ENCODE peak calls at places on chromosomes 6 and 20, in five cellular contexts. One of them, this sample, is unnamed.

GRCh38 chr6:109182590-109182989 is 87.3 kb downstream of the CEP57L1 start:
- DNase-seq in OCI-M1: no peak
- DNase-seq in DMS 273 treated with DMSO at 0.1 percent for 48 hours: no peak
- DNase-seq in AG20443: no peak
- DNase-seq in cardiac fibroblast: peak
- DNase-seq in this sample: no peak

GRCh38 chr20:58142843-58143185 is 85.6 kb downstream of the ANKRD60 start:
- DNase-seq in OCI-M1: no peak
- DNase-seq in DMS 273 treated with DMSO at 0.1 percent for 48 hours: no peak
- DNase-seq in AG20443: no peak
- DNase-seq in cardiac fibroblast: no peak
- DNase-seq in this sample: peak

GRCh38 chr6:136103763-136104311 is 146.3 kb downstream of the MTFR2 start:
- DNase-seq in OCI-M1: no peak
- DNase-seq in DMS 273 treated with DMSO at 0.1 percent for 48 hours: no peak
- DNase-seq in AG20443: peak
- DNase-seq in cardiac fibroblast: peak
- DNase-seq in this sample: no peak

GRCh38 chr6:75934643-75935472 is 137.6 kb downstream of the IMPG1 start:
- DNase-seq in OCI-M1: peak
- DNase-seq in DMS 273 treated with DMSO at 0.1 percent for 48 hours: peak
- DNase-seq in AG20443: peak
- DNase-seq in cardiac fibroblast: peak
- DNase-seq in this sample: no peak

GRCh38 chr6:124197148-124197547 is 393.5 kb downstream of the NKAIN2 start:
- DNase-seq in OCI-M1: peak
- DNase-seq in DMS 273 treated with DMSO at 0.1 percent for 48 hours: no peak
- DNase-seq in AG20443: no peak
- DNase-seq in cardiac fibroblast: no peak
- DNase-seq in this sample: no peak

GRCh38 chr6:129501401-129502051 is 208.5 kb downstream of the ARHGAP18 start:
- DNase-seq in OCI-M1: peak
- DNase-seq in DMS 273 treated with DMSO at 0.1 percent for 48 hours: peak
- DNase-seq in AG20443: peak
- DNase-seq in cardiac fibroblast: peak
- DNase-seq in this sample: peak

GRCh38 chr6:38370653-38371311 is 268.9 kb downstream of the BTBD9 start:
- DNase-seq in OCI-M1: no peak
- DNase-seq in DMS 273 treated with DMSO at 0.1 percent for 48 hours: no peak
- DNase-seq in AG20443: no peak
- DNase-seq in cardiac fibroblast: no peak
- DNase-seq in this sample: no peak

GRCh38 chr6:125867483-125867935 is 76.7 kb downstream of the NCOA7 start:
- DNase-seq in OCI-M1: no peak
- DNase-seq in DMS 273 treated with DMSO at 0.1 percent for 48 hours: no peak
- DNase-seq in AG20443: peak
- DNase-seq in cardiac fibroblast: peak
- DNase-seq in this sample: no peak

GRCh38 chr6:101296184-101296583 is 97.3 kb upstream of the GRIK2 start:
- DNase-seq in OCI-M1: no peak
- DNase-seq in DMS 273 treated with DMSO at 0.1 percent for 48 hours: peak
- DNase-seq in AG20443: peak
- DNase-seq in cardiac fibroblast: peak
- DNase-seq in this sample: no peak

GRCh38 chr6:12066297-12066696 is 54.2 kb downstream of the HIVEP1 start:
- DNase-seq in OCI-M1: no peak
- DNase-seq in DMS 273 treated with DMSO at 0.1 percent for 48 hours: no peak
- DNase-seq in AG20443: no peak
- DNase-seq in cardiac fibroblast: peak
- DNase-seq in this sample: no peak

GRCh38 chr6:3232017-3232838 is 4.8 kb upstream of the TUBB2B start:
- DNase-seq in OCI-M1: no peak
- DNase-seq in DMS 273 treated with DMSO at 0.1 percent for 48 hours: no peak
- DNase-seq in AG20443: no peak
- DNase-seq in cardiac fibroblast: no peak
- DNase-seq in this sample: no peak

GRCh38 chr6:97524846-97525245 is 241.8 kb upstream of the MMS22L start:
- DNase-seq in OCI-M1: no peak
- DNase-seq in DMS 273 treated with DMSO at 0.1 percent for 48 hours: no peak
- DNase-seq in AG20443: no peak
- DNase-seq in cardiac fibroblast: no peak
- DNase-seq in this sample: no peak

GRCh38 chr6:36752187-36752885 is 54.7 kb downstream of the RAB44 start:
- DNase-seq in OCI-M1: no peak
- DNase-seq in DMS 273 treated with DMSO at 0.1 percent for 48 hours: no peak
- DNase-seq in AG20443: no peak
- DNase-seq in cardiac fibroblast: no peak
- DNase-seq in this sample: no peak

GRCh38 chr6:130945401-130945919 is 117.6 kb downstream of the EPB41L2 start:
- DNase-seq in OCI-M1: peak
- DNase-seq in DMS 273 treated with DMSO at 0.1 percent for 48 hours: no peak
- DNase-seq in AG20443: no peak
- DNase-seq in cardiac fibroblast: peak
- DNase-seq in this sample: no peak

GRCh38 chr20:37564016-37564387 is 36.3 kb upstream of the BLCAP start:
- DNase-seq in OCI-M1: no peak
- DNase-seq in DMS 273 treated with DMSO at 0.1 percent for 48 hours: no peak
- DNase-seq in AG20443: no peak
- DNase-seq in cardiac fibroblast: no peak
- DNase-seq in this sample: no peak

GRCh38 chr6:134560019-134560418 is 242.1 kb upstream of the SGK1 start:
- DNase-seq in OCI-M1: no peak
- DNase-seq in DMS 273 treated with DMSO at 0.1 percent for 48 hours: no peak
- DNase-seq in AG20443: no peak
- DNase-seq in cardiac fibroblast: no peak
- DNase-seq in this sample: no peak

GRCh38 chr20:63254536-63255384 is 497 bp upstream of the NKAIN4 start:
- DNase-seq in OCI-M1: no peak
- DNase-seq in DMS 273 treated with DMSO at 0.1 percent for 48 hours: no peak
- DNase-seq in AG20443: no peak
- DNase-seq in cardiac fibroblast: no peak
- DNase-seq in this sample: no peak

GRCh38 chr6:31776563-31776960 is 566 bp downstream of the VWA7 start:
- DNase-seq in OCI-M1: peak
- DNase-seq in DMS 273 treated with DMSO at 0.1 percent for 48 hours: peak
- DNase-seq in AG20443: no peak
- DNase-seq in cardiac fibroblast: no peak
- DNase-seq in this sample: no peak

GRCh38 chr20:61935926-61936700 is 129.6 kb downstream of the TAF4 start:
- DNase-seq in OCI-M1: no peak
- DNase-seq in DMS 273 treated with DMSO at 0.1 percent for 48 hours: no peak
- DNase-seq in AG20443: no peak
- DNase-seq in cardiac fibroblast: no peak
- DNase-seq in this sample: peak

GRCh38 chr20:46572790-46573189 is 22.3 kb upstream of the OCSTAMP start:
- DNase-seq in OCI-M1: no peak
- DNase-seq in DMS 273 treated with DMSO at 0.1 percent for 48 hours: no peak
- DNase-seq in AG20443: no peak
- DNase-seq in cardiac fibroblast: no peak
- DNase-seq in this sample: no peak

GRCh38 chr6:22194188-22194921 is 102.5 kb downstream of the PRL start:
- DNase-seq in OCI-M1: peak
- DNase-seq in DMS 273 treated with DMSO at 0.1 percent for 48 hours: no peak
- DNase-seq in AG20443: peak
- DNase-seq in cardiac fibroblast: peak
- DNase-seq in this sample: no peak